ENCODE peak calls at places on chromosomes 12 and 14, in four cellular contexts. D, R, X and Q are unnamed samples.
A peak's percentile ranks its signal among the peaks of the same experiment; 100 is the strongest.

GRCh38 chr12:73445658-73446324 is 1091.8 kb upstream of the ATXN7L3B start:
- DNase-seq in D (no peak), R (no peak), X (no peak), Q (no peak)

GRCh38 chr14:20745571-20746358 is at the start of gene EDDM3A:
- DNase-seq in D (no peak), R (no peak), X (no peak), Q (no peak)

GRCh38 chr12:96401061-96401871 is 1.0 kb upstream of the CDK17 start:
- DNase-seq in D (no peak), R (no peak), X (no peak), Q (no peak)

GRCh38 chr12:53940448-53941014 is 1.9 kb downstream of the HOXC13 start:
- DNase-seq in D (no peak), R (no peak), X (no peak), Q (no peak)

GRCh38 chr14:80605536-80605935 is 336.0 kb downstream of the CEP128 start:
- DNase-seq in D (no peak), R (no peak), X (no peak), Q (no peak)

GRCh38 chr14:63200035-63200740 is 4.1 kb upstream of the RHOJ start:
- DNase-seq in D (no peak), R (no peak), X (no peak), Q (no peak)

GRCh38 chr14:36070056-36071043 is 106.2 kb downstream of the PTCSC3 start:
- DNase-seq in D (peak; percentile 75), R (no peak), X (no peak), Q (no peak)

GRCh38 chr12:114669501-114670256 is 14.3 kb downstream of the TBX3 start:
- DNase-seq in D (no peak), R (no peak), X (no peak), Q (no peak)

GRCh38 chr12:114636723-114637480 is 47.1 kb downstream of the TBX3 start:
- DNase-seq in D (no peak), R (no peak), X (no peak), Q (no peak)

GRCh38 chr12:16939871-16940306 is 333.9 kb upstream of the LMO3 start:
- DNase-seq in D (peak; percentile 44), R (no peak), X (peak; percentile 19), Q (peak; percentile 2)

GRCh38 chr12:87270894-87271293 is 758.3 kb downstream of the C12orf50 start:
- DNase-seq in D (no peak), R (no peak), X (no peak), Q (no peak)

GRCh38 chr14:101061411-101062064 is 158.0 kb upstream of the RTL1 start:
- DNase-seq in D (no peak), R (peak; percentile 45), X (no peak), Q (no peak)

GRCh38 chr12:88472775-88473174 is 107.5 kb downstream of the KITLG start:
- DNase-seq in D (no peak), R (no peak), X (no peak), Q (no peak)

GRCh38 chr12:15004401-15004800 is 31.6 kb downstream of the PDE6H start:
- DNase-seq in D (no peak), R (no peak), X (no peak), Q (no peak)

GRCh38 chr12:61993734-61994345 is 266.4 kb upstream of the USP15 start:
- DNase-seq in D (no peak), R (no peak), X (no peak), Q (no peak)

GRCh38 chr14:63542231-63542999 is 762 bp downstream of the PPP2R5E start:
- DNase-seq in D (no peak), R (no peak), X (no peak), Q (peak; percentile 15)

GRCh38 chr14:64644629-64645028 is 59.6 kb upstream of the PLEKHG3 start:
- DNase-seq in D (no peak), R (no peak), X (no peak), Q (no peak)

GRCh38 chr12:96396209-96396608 is 4.0 kb downstream of the CDK17 start:
- DNase-seq in D (no peak), R (no peak), X (no peak), Q (no peak)

GRCh38 chr14:99945732-99946651 is 119.2 kb upstream of the EVL start:
- DNase-seq in D (no peak), R (peak; percentile 61), X (no peak), Q (peak; percentile 51)

GRCh38 chr12:81077329-81077685 is 572 bp upstream of the ACSS3 start:
- DNase-seq in D (no peak), R (no peak), X (no peak), Q (no peak)

GRCh38 chr14:29350496-29350895 is 577.2 kb downstream of the PRKD1 start:
- DNase-seq in D (no peak), R (no peak), X (no peak), Q (no peak)

GRCh38 chr12:52044284-52044983 is 6.8 kb upstream of the NR4A1 start:
- DNase-seq in D (peak; percentile 91), R (peak; percentile 97), X (no peak), Q (no peak)

GRCh38 chr12:47317182-47317915 is 237.6 kb upstream of the AMIGO2 start:
- DNase-seq in D (no peak), R (no peak), X (no peak), Q (no peak)

GRCh38 chr12:92108651-92109050 is 37.0 kb downstream of the BTG1 start:
- DNase-seq in D (no peak), R (peak; percentile 83), X (no peak), Q (no peak)

GRCh38 chr12:100959481-100959880 is 164.9 kb downstream of the ANO4 start:
- DNase-seq in D (no peak), R (no peak), X (no peak), Q (no peak)

GRCh38 chr12:27505771-27506170 is 18.2 kb upstream of the PPFIBP1 start:
- DNase-seq in D (no peak), R (no peak), X (no peak), Q (no peak)

GRCh38 chr12:39287409-39287808 is 155.5 kb downstream of the KIF21A start:
- DNase-seq in D (no peak), R (no peak), X (no peak), Q (no peak)

GRCh38 chr14:82125963-82126362 is 592.3 kb upstream of the SEL1L start:
- DNase-seq in D (no peak), R (no peak), X (no peak), Q (no peak)

GRCh38 chr14:101508196-101508947 is 52.9 kb upstream of the DIO3 start:
- DNase-seq in D (no peak), R (peak; percentile 40), X (no peak), Q (no peak)

GRCh38 chr14:32667287-32667686 is 271.4 kb upstream of the NPAS3 start:
- DNase-seq in D (no peak), R (no peak), X (no peak), Q (no peak)

GRCh38 chr12:33825986-33826602 is 196.2 kb upstream of the ALG10 start:
- DNase-seq in D (no peak), R (no peak), X (no peak), Q (no peak)

DNA sequence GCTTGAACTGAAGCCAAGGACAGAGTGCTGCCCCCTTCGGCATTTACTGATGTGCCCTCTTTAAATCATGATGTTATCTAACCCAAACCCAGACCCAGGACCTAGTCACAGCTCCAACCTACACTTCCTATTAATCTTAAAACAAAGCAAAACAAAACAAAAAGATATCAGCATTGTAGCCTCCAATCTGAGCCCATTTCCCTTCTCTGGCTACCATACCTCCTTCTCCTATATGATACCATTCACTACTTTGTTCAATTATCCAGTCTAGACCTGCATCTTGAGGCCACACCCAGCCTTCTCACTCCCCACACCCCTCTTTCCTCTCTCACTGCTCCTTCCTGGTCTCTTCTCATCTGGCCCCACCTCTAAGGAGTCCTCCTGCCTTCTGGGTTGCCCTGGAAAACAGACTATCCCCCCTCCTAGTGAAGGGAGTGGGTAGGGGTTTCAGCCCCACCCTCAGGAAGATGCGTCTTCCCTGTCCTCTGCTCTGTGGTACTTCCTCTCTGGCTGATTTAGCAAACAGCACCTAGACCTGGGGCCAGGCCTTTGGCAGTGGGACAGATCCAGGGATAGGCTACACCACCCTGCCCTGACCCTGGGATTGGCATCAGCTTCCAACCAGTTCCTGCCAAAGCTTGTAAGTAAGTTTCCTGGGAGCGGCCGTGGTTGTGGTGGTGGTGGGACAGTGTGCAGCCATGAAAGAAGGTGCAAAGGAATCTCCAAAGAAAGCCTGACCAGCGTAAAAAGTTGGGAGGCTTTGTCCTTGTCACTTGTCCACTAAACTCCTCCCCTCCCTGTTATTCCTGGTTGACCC is 3.3 kb downstream of the LTB4R start:
- DNase-seq in D (no peak), R (no peak), X (no peak), Q (no peak)
- TF ChIP-seq POLR2AphosphoS5 in D (no peak), R (no peak), X (no peak), Q (no peak)

GRCh38 chr12:116277393-116278258 is at the start of gene MED13L:
- DNase-seq in D (peak; percentile 91), R (peak; percentile 94), X (peak; percentile 90), Q (peak; percentile 89)
- TF ChIP-seq POLR2A in D (no peak), R (no peak), X (no peak), Q (peak; percentile 51)

DNA sequence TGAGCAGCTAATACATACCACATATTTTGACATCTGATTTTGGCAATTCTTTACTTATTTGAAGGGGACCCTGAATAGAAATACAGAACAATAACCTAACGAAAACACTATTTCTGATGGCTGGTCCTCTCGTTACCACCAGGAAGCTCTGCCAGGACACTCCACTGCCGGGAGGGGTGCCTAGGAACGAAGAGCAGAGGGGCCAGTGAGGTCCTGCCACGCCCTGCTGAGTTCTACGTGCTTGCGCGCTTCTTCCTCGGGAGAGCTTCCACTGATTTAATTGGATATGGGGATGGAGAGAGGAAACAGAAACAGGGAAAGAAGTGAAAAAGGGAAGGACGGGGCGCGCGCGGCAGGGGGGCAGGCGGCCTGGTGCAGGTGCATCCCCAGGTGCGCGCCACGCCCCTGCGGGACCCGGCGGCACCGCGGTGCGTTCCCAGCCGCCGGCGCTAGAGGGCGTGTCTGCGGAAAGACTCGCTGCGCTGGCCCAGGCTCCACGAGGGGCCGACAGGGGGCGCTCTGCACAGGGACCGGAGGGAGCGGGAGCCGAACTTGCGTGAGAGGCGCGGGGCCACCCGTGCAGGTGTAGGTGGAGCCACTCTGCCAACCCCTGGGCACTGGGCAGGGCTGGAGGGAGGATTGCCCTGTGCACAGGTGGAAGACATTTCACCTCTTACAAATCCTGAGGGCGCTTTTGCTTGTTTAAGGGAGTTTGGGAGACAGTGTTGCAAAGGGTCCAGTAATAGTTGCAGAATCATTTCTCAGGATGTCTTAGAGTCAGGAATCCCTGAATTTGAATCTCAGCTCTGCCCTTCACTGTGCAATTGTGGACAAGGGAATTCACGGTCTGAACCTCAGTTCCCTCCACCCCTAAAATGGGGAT is 986.3 kb upstream of the TMEM132C start:
- DNase-seq in D (peak; percentile 72), R (no peak), X (peak; percentile 60), Q (peak; percentile 34)
- TF ChIP-seq POLR2AphosphoS5 in D (no peak), R (no peak), X (no peak), Q (no peak)

DNA sequence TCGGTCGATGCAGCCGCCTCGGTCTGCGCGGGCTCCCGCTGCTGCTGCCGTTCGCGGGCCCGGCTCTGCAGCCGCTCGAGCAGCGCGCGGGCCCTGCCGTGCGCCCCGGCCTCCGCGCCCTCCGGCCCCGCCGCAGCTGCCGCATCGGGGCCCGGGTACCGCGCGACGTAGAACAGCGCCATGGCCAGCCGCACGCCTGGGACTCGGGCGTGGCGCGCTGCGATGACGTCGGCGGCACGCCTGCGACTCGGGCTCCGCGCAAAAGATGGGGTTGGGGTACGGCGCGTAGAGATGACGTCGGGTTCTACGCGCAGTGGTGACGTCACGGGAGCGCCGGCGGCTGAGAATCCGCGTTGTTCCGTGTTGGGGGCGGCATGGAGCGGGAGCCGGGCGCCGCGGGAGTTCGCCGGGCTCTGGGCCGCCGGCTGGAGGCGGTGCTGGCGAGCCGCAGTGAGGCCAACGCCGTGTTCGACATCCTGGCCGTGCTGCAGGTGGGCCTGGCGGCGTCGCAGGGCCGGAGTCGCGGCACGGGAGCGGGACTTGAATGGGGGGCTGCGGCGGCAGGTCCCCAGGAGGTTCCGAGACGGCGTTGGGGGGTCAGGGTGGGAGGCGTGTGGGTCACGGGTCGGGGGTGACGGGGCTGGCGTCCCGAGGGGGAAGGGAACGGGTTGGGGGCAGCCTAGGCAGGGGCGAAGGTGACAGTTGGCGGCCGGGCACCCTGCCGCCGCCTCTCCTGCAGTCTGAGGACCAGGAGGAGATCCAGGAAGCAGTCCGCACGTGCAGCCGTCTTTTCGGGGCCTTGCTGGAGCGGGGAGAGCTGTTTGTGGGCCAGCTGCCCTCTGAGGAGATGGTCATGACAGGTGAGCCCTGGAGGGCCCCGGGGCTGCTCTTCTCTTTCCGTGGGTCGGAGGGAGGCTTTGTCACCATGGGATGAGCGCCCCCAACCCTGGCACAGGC is at the start of the genes DDX51 and NOC4L:
- DNase-seq in D (peak; percentile 96), R (peak; percentile 97), X (peak; percentile 99), Q (peak; percentile 97)
- TF ChIP-seq POLR2A in D (no peak), R (peak; percentile 12), X (peak; percentile 66), Q (peak; percentile 87)